ENCODE peak calls at places on chromosomes 16 and 17, in five cellular contexts. One of them, this sample, is unnamed.

GRCh38 chr17:5562172-5562571 is 22.1 kb downstream of the NLRP1 start:
- DNase-seq in activated gamma-delta T cell treated with anti-CD3 and anti-CD28 coated beads, Interleukin-2, amount 50 U/mL, for 16 hours: no peak
- DNase-seq in stimulated activated CD8-positive, alpha-beta memory T cell treated with anti-CD3 and anti-CD28 coated beads, Interleukin-4, amount 100 ng/mL, for 1 hour: no peak
- DNase-seq in PC-3: no peak
- DNase-seq in HT-29: no peak
- DNase-seq in this sample: no peak

GRCh38 chr17:13346081-13346533 is 255.6 kb downstream of the HS3ST3A1 start:
- DNase-seq in activated gamma-delta T cell treated with anti-CD3 and anti-CD28 coated beads, Interleukin-2, amount 50 U/mL, for 16 hours: no peak
- DNase-seq in stimulated activated CD8-positive, alpha-beta memory T cell treated with anti-CD3 and anti-CD28 coated beads, Interleukin-4, amount 100 ng/mL, for 1 hour: no peak
- DNase-seq in PC-3: peak
- DNase-seq in HT-29: no peak
- DNase-seq in this sample: no peak

GRCh38 chr17:50533720-50534148 is 1.2 kb downstream of the EPN3 start:
- DNase-seq in activated gamma-delta T cell treated with anti-CD3 and anti-CD28 coated beads, Interleukin-2, amount 50 U/mL, for 16 hours: no peak
- DNase-seq in stimulated activated CD8-positive, alpha-beta memory T cell treated with anti-CD3 and anti-CD28 coated beads, Interleukin-4, amount 100 ng/mL, for 1 hour: no peak
- DNase-seq in PC-3: peak
- DNase-seq in HT-29: peak
- DNase-seq in this sample: peak

GRCh38 chr16:6726621-6727020 is 606.0 kb upstream of the RBFOX1 start:
- DNase-seq in activated gamma-delta T cell treated with anti-CD3 and anti-CD28 coated beads, Interleukin-2, amount 50 U/mL, for 16 hours: no peak
- DNase-seq in stimulated activated CD8-positive, alpha-beta memory T cell treated with anti-CD3 and anti-CD28 coated beads, Interleukin-4, amount 100 ng/mL, for 1 hour: no peak
- DNase-seq in PC-3: no peak
- DNase-seq in HT-29: no peak
- DNase-seq in this sample: no peak

GRCh38 chr16:65314246-65315003 is 192.6 kb upstream of the CDH11 start:
- DNase-seq in activated gamma-delta T cell treated with anti-CD3 and anti-CD28 coated beads, Interleukin-2, amount 50 U/mL, for 16 hours: no peak
- DNase-seq in stimulated activated CD8-positive, alpha-beta memory T cell treated with anti-CD3 and anti-CD28 coated beads, Interleukin-4, amount 100 ng/mL, for 1 hour: no peak
- DNase-seq in PC-3: no peak
- DNase-seq in HT-29: no peak
- DNase-seq in this sample: no peak

GRCh38 chr16:89058812-89059211 is 34.8 kb upstream of the ACSF3 start:
- DNase-seq in activated gamma-delta T cell treated with anti-CD3 and anti-CD28 coated beads, Interleukin-2, amount 50 U/mL, for 16 hours: no peak
- DNase-seq in stimulated activated CD8-positive, alpha-beta memory T cell treated with anti-CD3 and anti-CD28 coated beads, Interleukin-4, amount 100 ng/mL, for 1 hour: no peak
- DNase-seq in PC-3: no peak
- DNase-seq in HT-29: no peak
- DNase-seq in this sample: no peak

GRCh38 chr17:21199856-21200255 is 14.1 kb downstream of the TMEM11 start:
- DNase-seq in activated gamma-delta T cell treated with anti-CD3 and anti-CD28 coated beads, Interleukin-2, amount 50 U/mL, for 16 hours: no peak
- DNase-seq in stimulated activated CD8-positive, alpha-beta memory T cell treated with anti-CD3 and anti-CD28 coated beads, Interleukin-4, amount 100 ng/mL, for 1 hour: no peak
- DNase-seq in PC-3: no peak
- DNase-seq in HT-29: no peak
- DNase-seq in this sample: no peak

GRCh38 chr17:76493505-76494167 is 7.6 kb downstream of the RHBDF2 start:
- DNase-seq in activated gamma-delta T cell treated with anti-CD3 and anti-CD28 coated beads, Interleukin-2, amount 50 U/mL, for 16 hours: peak
- DNase-seq in stimulated activated CD8-positive, alpha-beta memory T cell treated with anti-CD3 and anti-CD28 coated beads, Interleukin-4, amount 100 ng/mL, for 1 hour: no peak
- DNase-seq in PC-3: no peak
- DNase-seq in HT-29: no peak
- DNase-seq in this sample: no peak

GRCh38 chr17:37781451-37781850 is 36.6 kb upstream of the HNF1B start:
- DNase-seq in activated gamma-delta T cell treated with anti-CD3 and anti-CD28 coated beads, Interleukin-2, amount 50 U/mL, for 16 hours: no peak
- DNase-seq in stimulated activated CD8-positive, alpha-beta memory T cell treated with anti-CD3 and anti-CD28 coated beads, Interleukin-4, amount 100 ng/mL, for 1 hour: no peak
- DNase-seq in PC-3: no peak
- DNase-seq in HT-29: no peak
- DNase-seq in this sample: no peak

GRCh38 chr17:78823282-78824046 is 17.1 kb downstream of the USP36 start:
- DNase-seq in activated gamma-delta T cell treated with anti-CD3 and anti-CD28 coated beads, Interleukin-2, amount 50 U/mL, for 16 hours: no peak
- DNase-seq in stimulated activated CD8-positive, alpha-beta memory T cell treated with anti-CD3 and anti-CD28 coated beads, Interleukin-4, amount 100 ng/mL, for 1 hour: no peak
- DNase-seq in PC-3: no peak
- DNase-seq in HT-29: no peak
- DNase-seq in this sample: no peak

GRCh38 chr16:67019171-67019570 is 9.8 kb upstream of the CBFB start:
- DNase-seq in activated gamma-delta T cell treated with anti-CD3 and anti-CD28 coated beads, Interleukin-2, amount 50 U/mL, for 16 hours: no peak
- DNase-seq in stimulated activated CD8-positive, alpha-beta memory T cell treated with anti-CD3 and anti-CD28 coated beads, Interleukin-4, amount 100 ng/mL, for 1 hour: no peak
- DNase-seq in PC-3: no peak
- DNase-seq in HT-29: no peak
- DNase-seq in this sample: no peak

GRCh38 chr17:40307001-40307690 is 1.8 kb upstream of the RARA start:
- DNase-seq in activated gamma-delta T cell treated with anti-CD3 and anti-CD28 coated beads, Interleukin-2, amount 50 U/mL, for 16 hours: no peak
- DNase-seq in stimulated activated CD8-positive, alpha-beta memory T cell treated with anti-CD3 and anti-CD28 coated beads, Interleukin-4, amount 100 ng/mL, for 1 hour: no peak
- DNase-seq in PC-3: no peak
- DNase-seq in HT-29: no peak
- DNase-seq in this sample: no peak

GRCh38 chr17:68910256-68910705 is 44.9 kb downstream of the ABCA8 start:
- DNase-seq in activated gamma-delta T cell treated with anti-CD3 and anti-CD28 coated beads, Interleukin-2, amount 50 U/mL, for 16 hours: no peak
- DNase-seq in stimulated activated CD8-positive, alpha-beta memory T cell treated with anti-CD3 and anti-CD28 coated beads, Interleukin-4, amount 100 ng/mL, for 1 hour: no peak
- DNase-seq in PC-3: no peak
- DNase-seq in HT-29: no peak
- DNase-seq in this sample: no peak

GRCh38 chr16:49754495-49755290 is 101.2 kb downstream of the ZNF423 start:
- DNase-seq in activated gamma-delta T cell treated with anti-CD3 and anti-CD28 coated beads, Interleukin-2, amount 50 U/mL, for 16 hours: no peak
- DNase-seq in stimulated activated CD8-positive, alpha-beta memory T cell treated with anti-CD3 and anti-CD28 coated beads, Interleukin-4, amount 100 ng/mL, for 1 hour: no peak
- DNase-seq in PC-3: no peak
- DNase-seq in HT-29: no peak
- DNase-seq in this sample: peak

GRCh38 chr17:39677581-39678339 is 9.5 kb downstream of the PNMT start:
- DNase-seq in activated gamma-delta T cell treated with anti-CD3 and anti-CD28 coated beads, Interleukin-2, amount 50 U/mL, for 16 hours: no peak
- DNase-seq in stimulated activated CD8-positive, alpha-beta memory T cell treated with anti-CD3 and anti-CD28 coated beads, Interleukin-4, amount 100 ng/mL, for 1 hour: no peak
- DNase-seq in PC-3: no peak
- DNase-seq in HT-29: no peak
- DNase-seq in this sample: no peak

GRCh38 chr17:30314474-30314873 is 19.4 kb downstream of the TMIGD1 start:
- DNase-seq in activated gamma-delta T cell treated with anti-CD3 and anti-CD28 coated beads, Interleukin-2, amount 50 U/mL, for 16 hours: no peak
- DNase-seq in stimulated activated CD8-positive, alpha-beta memory T cell treated with anti-CD3 and anti-CD28 coated beads, Interleukin-4, amount 100 ng/mL, for 1 hour: no peak
- DNase-seq in PC-3: no peak
- DNase-seq in HT-29: no peak
- DNase-seq in this sample: no peak

GRCh38 chr17:33871720-33872535 is 383.2 kb upstream of the CCL2 start:
- DNase-seq in activated gamma-delta T cell treated with anti-CD3 and anti-CD28 coated beads, Interleukin-2, amount 50 U/mL, for 16 hours: no peak
- DNase-seq in stimulated activated CD8-positive, alpha-beta memory T cell treated with anti-CD3 and anti-CD28 coated beads, Interleukin-4, amount 100 ng/mL, for 1 hour: no peak
- DNase-seq in PC-3: peak
- DNase-seq in HT-29: no peak
- DNase-seq in this sample: no peak

GRCh38 chr17:63601439-63602371 is 1.0 kb downstream of the TACO1 start:
- DNase-seq in activated gamma-delta T cell treated with anti-CD3 and anti-CD28 coated beads, Interleukin-2, amount 50 U/mL, for 16 hours: no peak
- DNase-seq in stimulated activated CD8-positive, alpha-beta memory T cell treated with anti-CD3 and anti-CD28 coated beads, Interleukin-4, amount 100 ng/mL, for 1 hour: no peak
- DNase-seq in PC-3: peak
- DNase-seq in HT-29: peak
- DNase-seq in this sample: no peak

GRCh38 chr17:34318474-34318873 is 761 bp upstream of the CCL8 start:
- DNase-seq in activated gamma-delta T cell treated with anti-CD3 and anti-CD28 coated beads, Interleukin-2, amount 50 U/mL, for 16 hours: no peak
- DNase-seq in stimulated activated CD8-positive, alpha-beta memory T cell treated with anti-CD3 and anti-CD28 coated beads, Interleukin-4, amount 100 ng/mL, for 1 hour: no peak
- DNase-seq in PC-3: peak
- DNase-seq in HT-29: peak
- DNase-seq in this sample: no peak

GRCh38 chr17:74119960-74120359 is 83.5 kb upstream of the RPL38 start:
- DNase-seq in activated gamma-delta T cell treated with anti-CD3 and anti-CD28 coated beads, Interleukin-2, amount 50 U/mL, for 16 hours: no peak
- DNase-seq in stimulated activated CD8-positive, alpha-beta memory T cell treated with anti-CD3 and anti-CD28 coated beads, Interleukin-4, amount 100 ng/mL, for 1 hour: no peak
- DNase-seq in PC-3: no peak
- DNase-seq in HT-29: no peak
- DNase-seq in this sample: no peak

GRCh38 chr17:61504697-61505096 is 52.5 kb downstream of the TBX4 start:
- DNase-seq in activated gamma-delta T cell treated with anti-CD3 and anti-CD28 coated beads, Interleukin-2, amount 50 U/mL, for 16 hours: no peak
- DNase-seq in stimulated activated CD8-positive, alpha-beta memory T cell treated with anti-CD3 and anti-CD28 coated beads, Interleukin-4, amount 100 ng/mL, for 1 hour: no peak
- DNase-seq in PC-3: peak
- DNase-seq in HT-29: peak
- DNase-seq in this sample: no peak

GRCh38 chr17:81401727-81402529 is 6.7 kb downstream of the BAHCC1 start:
- DNase-seq in activated gamma-delta T cell treated with anti-CD3 and anti-CD28 coated beads, Interleukin-2, amount 50 U/mL, for 16 hours: no peak
- DNase-seq in stimulated activated CD8-positive, alpha-beta memory T cell treated with anti-CD3 and anti-CD28 coated beads, Interleukin-4, amount 100 ng/mL, for 1 hour: no peak
- DNase-seq in PC-3: peak
- DNase-seq in HT-29: no peak
- DNase-seq in this sample: no peak

GRCh38 chr17:70905796-70906195 is 736.5 kb downstream of the KCNJ2 start:
- DNase-seq in activated gamma-delta T cell treated with anti-CD3 and anti-CD28 coated beads, Interleukin-2, amount 50 U/mL, for 16 hours: no peak
- DNase-seq in stimulated activated CD8-positive, alpha-beta memory T cell treated with anti-CD3 and anti-CD28 coated beads, Interleukin-4, amount 100 ng/mL, for 1 hour: no peak
- DNase-seq in PC-3: peak
- DNase-seq in HT-29: no peak
- DNase-seq in this sample: no peak

GRCh38 chr16:84096447-84097005 is 20.2 kb downstream of the MBTPS1 start:
- DNase-seq in activated gamma-delta T cell treated with anti-CD3 and anti-CD28 coated beads, Interleukin-2, amount 50 U/mL, for 16 hours: no peak
- DNase-seq in stimulated activated CD8-positive, alpha-beta memory T cell treated with anti-CD3 and anti-CD28 coated beads, Interleukin-4, amount 100 ng/mL, for 1 hour: no peak
- DNase-seq in PC-3: peak
- DNase-seq in HT-29: peak
- DNase-seq in this sample: no peak

GRCh38 chr16:66741131-66741900 is 10.1 kb downstream of the DYNC1LI2 start:
- DNase-seq in activated gamma-delta T cell treated with anti-CD3 and anti-CD28 coated beads, Interleukin-2, amount 50 U/mL, for 16 hours: no peak
- DNase-seq in stimulated activated CD8-positive, alpha-beta memory T cell treated with anti-CD3 and anti-CD28 coated beads, Interleukin-4, amount 100 ng/mL, for 1 hour: no peak
- DNase-seq in PC-3: peak
- DNase-seq in HT-29: peak
- DNase-seq in this sample: no peak

GRCh38 chr17:74639704-74640142 is 16.2 kb upstream of the CD300E start:
- DNase-seq in activated gamma-delta T cell treated with anti-CD3 and anti-CD28 coated beads, Interleukin-2, amount 50 U/mL, for 16 hours: no peak
- DNase-seq in stimulated activated CD8-positive, alpha-beta memory T cell treated with anti-CD3 and anti-CD28 coated beads, Interleukin-4, amount 100 ng/mL, for 1 hour: no peak
- DNase-seq in PC-3: no peak
- DNase-seq in HT-29: no peak
- DNase-seq in this sample: no peak

GRCh38 chr16:89921699-89922476 is 1.3 kb upstream of the TUBB3 start:
- DNase-seq in activated gamma-delta T cell treated with anti-CD3 and anti-CD28 coated beads, Interleukin-2, amount 50 U/mL, for 16 hours: no peak
- DNase-seq in stimulated activated CD8-positive, alpha-beta memory T cell treated with anti-CD3 and anti-CD28 coated beads, Interleukin-4, amount 100 ng/mL, for 1 hour: no peak
- DNase-seq in PC-3: peak
- DNase-seq in HT-29: peak
- DNase-seq in this sample: no peak

GRCh38 chr17:65551641-65552040 is 9.8 kb downstream of the AXIN2 start:
- DNase-seq in activated gamma-delta T cell treated with anti-CD3 and anti-CD28 coated beads, Interleukin-2, amount 50 U/mL, for 16 hours: no peak
- DNase-seq in stimulated activated CD8-positive, alpha-beta memory T cell treated with anti-CD3 and anti-CD28 coated beads, Interleukin-4, amount 100 ng/mL, for 1 hour: no peak
- DNase-seq in PC-3: no peak
- DNase-seq in HT-29: no peak
- DNase-seq in this sample: no peak

GRCh38 chr17:77371117-77371887 is 230.5 kb downstream of the SEC14L1 start:
- DNase-seq in activated gamma-delta T cell treated with anti-CD3 and anti-CD28 coated beads, Interleukin-2, amount 50 U/mL, for 16 hours: no peak
- DNase-seq in stimulated activated CD8-positive, alpha-beta memory T cell treated with anti-CD3 and anti-CD28 coated beads, Interleukin-4, amount 100 ng/mL, for 1 hour: no peak
- DNase-seq in PC-3: no peak
- DNase-seq in HT-29: no peak
- DNase-seq in this sample: no peak

GRCh38 chr17:234163-235047 is 53.0 kb upstream of the DOC2B start:
- DNase-seq in activated gamma-delta T cell treated with anti-CD3 and anti-CD28 coated beads, Interleukin-2, amount 50 U/mL, for 16 hours: no peak
- DNase-seq in stimulated activated CD8-positive, alpha-beta memory T cell treated with anti-CD3 and anti-CD28 coated beads, Interleukin-4, amount 100 ng/mL, for 1 hour: no peak
- DNase-seq in PC-3: no peak
- DNase-seq in HT-29: peak
- DNase-seq in this sample: peak

GRCh38 chr17:53687324-53687723 is 135.4 kb upstream of the KIF2B start:
- DNase-seq in activated gamma-delta T cell treated with anti-CD3 and anti-CD28 coated beads, Interleukin-2, amount 50 U/mL, for 16 hours: no peak
- DNase-seq in stimulated activated CD8-positive, alpha-beta memory T cell treated with anti-CD3 and anti-CD28 coated beads, Interleukin-4, amount 100 ng/mL, for 1 hour: no peak
- DNase-seq in PC-3: no peak
- DNase-seq in HT-29: no peak
- DNase-seq in this sample: no peak

GRCh38 chr17:18253947-18254821 is 4.4 kb downstream of the FLII start:
- DNase-seq in activated gamma-delta T cell treated with anti-CD3 and anti-CD28 coated beads, Interleukin-2, amount 50 U/mL, for 16 hours: no peak
- DNase-seq in stimulated activated CD8-positive, alpha-beta memory T cell treated with anti-CD3 and anti-CD28 coated beads, Interleukin-4, amount 100 ng/mL, for 1 hour: no peak
- DNase-seq in PC-3: no peak
- DNase-seq in HT-29: no peak
- DNase-seq in this sample: no peak

GRCh38 chr17:32936157-32936893 is 8.4 kb downstream of the TMEM98 start:
- DNase-seq in activated gamma-delta T cell treated with anti-CD3 and anti-CD28 coated beads, Interleukin-2, amount 50 U/mL, for 16 hours: no peak
- DNase-seq in stimulated activated CD8-positive, alpha-beta memory T cell treated with anti-CD3 and anti-CD28 coated beads, Interleukin-4, amount 100 ng/mL, for 1 hour: no peak
- DNase-seq in PC-3: no peak
- DNase-seq in HT-29: no peak
- DNase-seq in this sample: no peak

GRCh38 chr17:16417896-16418683 is 2.7 kb downstream of the TRPV2 start:
- DNase-seq in activated gamma-delta T cell treated with anti-CD3 and anti-CD28 coated beads, Interleukin-2, amount 50 U/mL, for 16 hours: no peak
- DNase-seq in stimulated activated CD8-positive, alpha-beta memory T cell treated with anti-CD3 and anti-CD28 coated beads, Interleukin-4, amount 100 ng/mL, for 1 hour: no peak
- DNase-seq in PC-3: peak
- DNase-seq in HT-29: no peak
- DNase-seq in this sample: no peak

GRCh38 chr16:72113616-72113945 is 19.9 kb downstream of the DHX38 start:
- DNase-seq in activated gamma-delta T cell treated with anti-CD3 and anti-CD28 coated beads, Interleukin-2, amount 50 U/mL, for 16 hours: no peak
- DNase-seq in stimulated activated CD8-positive, alpha-beta memory T cell treated with anti-CD3 and anti-CD28 coated beads, Interleukin-4, amount 100 ng/mL, for 1 hour: no peak
- DNase-seq in PC-3: no peak
- DNase-seq in HT-29: no peak
- DNase-seq in this sample: no peak

GRCh38 chr17:7403043-7403901 is 625 bp downstream of the TMEM256 start:
- DNase-seq in activated gamma-delta T cell treated with anti-CD3 and anti-CD28 coated beads, Interleukin-2, amount 50 U/mL, for 16 hours: no peak
- DNase-seq in stimulated activated CD8-positive, alpha-beta memory T cell treated with anti-CD3 and anti-CD28 coated beads, Interleukin-4, amount 100 ng/mL, for 1 hour: no peak
- DNase-seq in PC-3: no peak
- DNase-seq in HT-29: peak
- DNase-seq in this sample: no peak

GRCh38 chr16:49821614-49822282 is 34.2 kb downstream of the ZNF423 start:
- DNase-seq in activated gamma-delta T cell treated with anti-CD3 and anti-CD28 coated beads, Interleukin-2, amount 50 U/mL, for 16 hours: no peak
- DNase-seq in stimulated activated CD8-positive, alpha-beta memory T cell treated with anti-CD3 and anti-CD28 coated beads, Interleukin-4, amount 100 ng/mL, for 1 hour: no peak
- DNase-seq in PC-3: no peak
- DNase-seq in HT-29: no peak
- DNase-seq in this sample: no peak

GRCh38 chr16:50946606-50947005 is 204.5 kb downstream of the SALL1 start:
- DNase-seq in activated gamma-delta T cell treated with anti-CD3 and anti-CD28 coated beads, Interleukin-2, amount 50 U/mL, for 16 hours: no peak
- DNase-seq in stimulated activated CD8-positive, alpha-beta memory T cell treated with anti-CD3 and anti-CD28 coated beads, Interleukin-4, amount 100 ng/mL, for 1 hour: no peak
- DNase-seq in PC-3: no peak
- DNase-seq in HT-29: no peak
- DNase-seq in this sample: no peak

This sample was measured in H1.